ENCODE peak calls at places on chromosomes 5 and 9, in nine cellular contexts. O is uterus, L is HCT116, W is vagina, M is stomach, Q is IMR-90, G is heart left ventricle, C is Peyer's patch, K is breast epithelium. D is an unnamed sample. For H3K27me3, the result is how much of the 10 kb centered on the place peaks cover.

GRCh38 chr5:116881921-116882531 is 307.4 kb upstream of the SEMA6A start:
- DNase-seq in W (no peak), O (no peak), L (no peak), M (no peak), Q (no peak), K (no peak), C (no peak), G (no peak), D (peak)

GRCh38 chr5:169637085-169637855 is at the start of gene DOCK2:
- DNase-seq in Q (no peak), W (no peak), K (no peak), L (no peak), G (peak), C (peak), O (no peak), M (peak), D (no peak)

GRCh38 chr9:69453746-69454145 is 128.7 kb downstream of the ENTREP1 start:
- DNase-seq in O (no peak), M (no peak), G (no peak), Q (no peak), W (no peak), C (no peak), L (no peak), K (no peak), D (no peak)

GRCh38 chr5:64635056-64635686 is 55.1 kb upstream of the SHISAL2B start:
- DNase-seq in W (no peak), G (no peak), L (peak), C (no peak), K (no peak), Q (peak), M (no peak), O (no peak), D (no peak)

GRCh38 chr5:54658014-54658413 is 140.5 kb downstream of the SNX18 start:
- DNase-seq in Q (peak), G (peak), O (no peak), K (no peak), L (no peak), M (no peak), C (no peak), W (no peak), D (peak)

GRCh38 chr5:144368556-144368955 is 197.9 kb downstream of the KCTD16 start:
- DNase-seq in M (no peak), Q (peak), C (no peak), O (no peak), W (no peak), L (no peak), K (no peak), G (no peak), D (no peak)

GRCh38 chr9:6620796-6621195 is 24.7 kb downstream of the GLDC start:
- DNase-seq in G (no peak), C (no peak), L (no peak), O (no peak), M (no peak), K (no peak), Q (no peak), W (no peak), D (no peak)

GRCh38 chr5:89292461-89292860 is 409.5 kb upstream of the MEF2C start:
- DNase-seq in M (no peak), C (no peak), W (no peak), Q (no peak), O (no peak), K (no peak), G (no peak), L (no peak), D (no peak)

GRCh38 chr5:6634327-6634713 is 1.1 kb downstream of the SRD5A1 start:
- DNase-seq in K (no peak), C (no peak), O (no peak), M (no peak), W (no peak), L (no peak), G (no peak), Q (no peak), D (no peak)

DNA sequence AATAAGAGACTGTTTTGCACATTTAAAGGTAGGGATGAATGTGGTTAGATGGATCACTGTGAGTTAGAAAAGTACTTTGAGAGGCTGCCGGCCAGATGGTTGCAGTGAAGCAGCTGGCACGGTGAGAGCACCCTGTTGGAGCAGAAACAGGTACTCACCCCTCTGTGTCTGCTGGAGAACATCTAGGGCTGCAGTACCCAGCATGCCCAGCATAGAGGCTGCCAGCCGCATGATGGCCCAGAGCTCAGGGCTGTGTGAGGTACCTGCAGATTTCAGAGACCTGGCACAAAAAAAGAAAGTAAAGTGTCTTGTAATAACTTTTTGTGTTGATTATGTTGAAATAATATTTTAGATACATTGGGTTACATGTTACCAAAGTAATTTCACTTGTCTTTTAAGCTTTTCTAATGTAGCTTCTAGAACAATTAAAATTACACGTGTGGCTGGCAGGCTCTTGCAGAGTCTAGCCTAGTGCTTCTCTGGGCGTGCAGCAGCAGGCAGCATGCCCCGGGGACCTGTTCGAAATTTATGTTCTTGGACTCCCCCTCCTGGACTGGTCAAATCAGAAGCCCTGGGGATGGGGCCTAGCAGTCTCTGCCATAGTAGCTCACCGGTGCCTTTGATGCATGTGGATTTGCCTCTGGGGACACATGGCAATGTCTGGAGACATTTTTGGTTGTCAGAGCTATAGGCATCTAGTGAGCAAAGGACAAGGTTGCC is 11.1 kb downstream of the WDR5 start:
- DNase-seq in C (no peak), K (no peak), Q (no peak), G (no peak), W (no peak), O (no peak), L (no peak), M (no peak), D (no peak)
- TF ChIP-seq CTCF in C (no peak), K (no peak), Q (no peak), G (no peak), W (no peak), O (no peak), L (no peak), M (no peak), D (no peak)

GRCh38 chr9:128416014-128416413 is 4.6 kb upstream of the CERCAM start:
- DNase-seq in G (no peak), M (no peak), C (no peak), L (no peak), O (no peak), W (no peak), Q (no peak), K (no peak), D (peak)

GRCh38 chr9:128414461-128414860 is 6.2 kb upstream of the CERCAM start:
- DNase-seq in C (no peak), L (no peak), M (no peak), O (no peak), G (no peak), Q (no peak), W (no peak), K (no peak), D (no peak)

GRCh38 chr9:128412120-128412790 is 8.4 kb upstream of the CERCAM start:
- DNase-seq in O (no peak), L (no peak), M (peak), K (no peak), G (peak), Q (peak), W (no peak), C (peak), D (peak)

GRCh38 chr9:128416432-128417019 is 4.1 kb upstream of the CERCAM start:
- DNase-seq in W (no peak), G (no peak), C (no peak), M (no peak), O (no peak), L (no peak), K (no peak), Q (no peak), D (no peak)

GRCh38 chr9:128415222-128415621 is 5.4 kb upstream of the CERCAM start:
- DNase-seq in C (no peak), Q (no peak), W (no peak), G (no peak), K (no peak), M (no peak), O (no peak), L (no peak), D (no peak)
- H3K27me3 ChIP-seq in C (under half), Q (under half), W (under half), G (under half), K (under half), M (half or more), O (under half), L (under half), D (under half)

DNA sequence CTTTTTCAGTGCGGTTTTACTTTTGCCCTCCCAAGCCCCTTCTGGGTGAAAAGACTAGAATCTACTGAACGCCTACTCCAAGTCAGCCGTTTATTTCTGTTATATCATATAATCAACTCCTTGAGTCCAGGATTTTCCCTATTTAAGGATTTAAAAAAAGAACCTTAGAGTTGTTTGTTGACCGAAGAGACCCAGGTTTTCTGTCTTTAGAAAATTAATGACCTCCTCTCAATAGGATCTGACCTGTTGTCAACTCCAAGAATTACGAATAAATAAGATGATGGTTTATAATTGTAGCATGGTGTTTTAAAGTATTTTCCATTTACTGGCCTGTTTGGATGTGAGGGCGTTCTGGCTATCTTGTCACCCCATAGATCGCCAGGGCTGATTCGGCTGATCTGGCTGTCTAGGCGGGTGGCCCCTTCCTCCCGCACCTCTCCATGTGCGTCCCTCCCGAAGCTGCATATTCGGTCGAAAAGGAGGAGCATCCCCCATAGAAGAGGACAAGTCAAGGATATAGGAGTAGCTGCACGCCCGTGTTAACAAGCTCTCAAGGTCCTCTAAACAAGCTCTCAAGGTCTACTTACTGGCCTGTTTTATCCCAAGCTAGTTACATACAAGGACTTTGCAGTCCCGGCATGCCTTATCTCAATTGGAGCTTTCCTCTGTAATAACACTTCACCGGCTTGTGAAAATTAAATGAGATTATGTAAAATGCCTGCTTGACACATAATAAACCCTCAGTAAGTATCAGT is 1.1 kb upstream of the UBAP2 start:
- DNase-seq in M (peak), C (no peak), O (no peak), W (peak), L (no peak), G (no peak), K (no peak), Q (no peak), D (no peak)
- TF ChIP-seq POLR2A in M (no peak), C (no peak), O (no peak), W (no peak), L (no peak), G (no peak), K (no peak), Q (no peak), D (no peak)

GRCh38 chr9:100937377-100937776 is 91.2 kb upstream of the PLPPR1 start:
- DNase-seq in C (no peak), L (no peak), O (no peak), Q (no peak), M (no peak), G (no peak), W (no peak), K (no peak), D (no peak)
- TF ChIP-seq CTCF in C (no peak), L (no peak), O (no peak), Q (no peak), M (no peak), G (no peak), W (no peak), K (no peak), D (no peak)

GRCh38 chr9:93956183-93956784 is 1.1 kb upstream of the BARX1 start:
- DNase-seq in M (no peak), K (no peak), L (no peak), Q (no peak), C (no peak), G (no peak), W (no peak), O (no peak), D (no peak)
- H3K27me3 ChIP-seq in M (half or more), K (half or more), L (under half), Q (half or more), C (half or more), G (half or more), W (under half), O (half or more), D (half or more)

GRCh38 chr9:127122176-127123151 is at the start of gene ANGPTL2:
- DNase-seq in C (peak), Q (peak), O (peak), G (peak), L (no peak), K (peak), W (peak), M (peak), D (peak)
- TF ChIP-seq POLR2A in C (peak), Q (peak), O (peak), G (peak), L (no peak), K (peak), W (no peak), M (no peak), D (no peak)

DNA sequence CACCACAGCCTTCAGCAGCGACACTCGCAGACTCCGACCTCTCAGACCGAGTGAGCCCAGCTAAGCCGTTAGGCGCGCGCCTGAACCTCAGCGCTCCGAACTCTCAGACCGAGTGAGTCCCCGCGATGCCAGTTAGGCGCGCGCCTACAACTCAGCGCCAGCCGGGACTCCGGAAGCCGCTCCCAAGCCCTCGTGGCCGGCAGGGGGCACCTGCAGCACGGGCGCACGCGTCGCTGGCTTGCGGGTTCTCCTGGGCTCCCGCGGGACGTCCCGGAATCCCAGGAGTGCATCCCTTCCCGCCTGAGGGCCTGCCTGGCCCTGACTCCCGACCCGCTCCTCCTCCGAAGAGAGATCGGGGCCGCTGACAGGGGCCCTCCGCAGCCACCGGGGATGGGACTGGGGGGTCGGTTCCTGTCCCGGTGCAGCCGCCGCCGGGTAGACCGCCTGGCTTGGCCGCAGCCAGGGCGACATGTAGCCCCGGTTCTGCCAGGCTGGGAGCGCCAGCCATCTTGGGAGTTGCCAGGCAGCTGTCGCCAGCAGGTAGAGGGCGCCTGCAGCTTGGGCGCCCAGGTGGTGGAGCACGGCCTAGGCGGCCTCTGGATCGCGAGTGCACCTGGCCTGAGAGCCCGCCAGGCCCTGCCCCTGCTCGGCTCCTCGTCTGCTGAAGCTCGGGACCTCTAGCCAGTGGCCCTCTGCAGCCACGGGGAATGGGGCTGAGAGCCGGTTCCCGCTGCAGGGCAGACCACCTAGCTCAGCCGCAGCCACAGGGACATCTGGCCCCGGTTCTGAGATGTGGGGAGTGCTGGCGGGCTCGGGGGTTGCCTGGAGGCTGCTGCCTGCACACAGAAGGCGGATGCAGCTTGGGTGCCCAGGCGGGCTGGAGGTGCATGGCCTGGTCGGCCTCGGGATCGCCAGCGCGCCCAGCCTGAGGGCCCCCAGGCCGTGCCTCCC is at the start of gene ANKRD18A:
- DNase-seq in Q (peak), O (no peak), G (peak), M (peak), K (peak), C (no peak), L (peak), W (no peak), D (peak)
- TF ChIP-seq CTCF in Q (peak), O (peak), G (peak), M (no peak), K (no peak), C (peak), L (peak), W (no peak), D (peak)

DNA sequence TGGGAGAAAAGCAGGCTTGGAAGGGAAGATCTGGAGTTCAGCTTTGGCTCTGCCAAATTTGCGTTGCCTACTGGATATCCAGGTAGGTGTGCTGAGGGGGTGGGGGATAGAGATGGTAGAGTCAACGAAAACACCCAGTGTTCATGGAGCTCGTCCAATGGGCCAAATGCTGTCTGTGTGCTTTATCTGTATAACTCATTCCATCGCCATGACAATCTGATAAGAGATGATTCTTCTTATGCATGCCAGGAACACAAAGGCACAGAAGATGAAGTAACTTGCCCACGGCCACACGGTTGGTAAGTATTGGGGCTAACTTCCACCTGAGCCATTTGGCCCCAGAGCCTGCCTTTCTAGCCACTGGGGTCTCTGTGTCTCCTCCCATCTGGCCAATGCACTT is 53.2 kb downstream of the BOD1 start:
- DNase-seq in M (no peak), K (no peak), C (no peak), W (no peak), L (no peak), G (no peak), Q (peak), O (no peak), D (no peak)
- H3K27me3 ChIP-seq in M (under half), K (under half), C (under half), W (under half), L (under half), G (under half), Q (under half), O (under half), D (under half)

DNA sequence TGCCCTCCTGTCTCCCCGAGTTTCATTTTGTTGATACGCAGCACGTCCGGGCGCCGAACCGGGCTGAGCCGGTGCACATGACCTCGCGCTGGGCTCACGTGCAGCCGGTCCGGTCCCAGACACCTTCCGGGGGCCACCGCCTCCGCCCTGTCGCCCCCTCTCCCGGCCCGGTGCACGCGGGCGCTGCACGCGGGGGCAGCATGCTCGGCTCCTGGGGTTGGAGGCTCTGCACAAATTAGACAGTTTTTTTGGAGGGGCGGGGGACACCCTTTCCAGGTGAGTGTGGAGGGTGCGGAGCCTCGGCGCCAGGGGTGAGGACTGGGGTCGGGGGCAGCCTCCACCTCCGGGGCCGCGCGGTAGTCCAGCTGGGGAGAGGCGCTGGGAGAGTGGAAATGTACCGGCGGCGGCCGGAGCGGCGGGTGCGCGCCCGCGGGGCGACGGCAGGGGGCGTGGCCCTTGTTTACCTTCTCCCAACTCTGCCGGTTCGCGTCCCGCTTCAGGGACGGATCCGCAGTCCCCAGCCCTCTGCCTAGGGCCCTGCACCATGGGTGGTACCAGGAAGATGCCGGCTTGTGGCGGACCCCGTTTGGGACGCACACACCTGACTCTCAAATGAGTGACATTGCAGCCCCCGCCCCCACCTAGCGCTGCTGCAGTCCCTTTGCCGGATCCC is 1.1 kb downstream of the JADE2 start:
- DNase-seq in L (peak), K (peak), G (peak), O (peak), W (no peak), C (peak), M (peak), Q (no peak), D (peak)
- TF ChIP-seq POLR2A in L (no peak), K (no peak), G (peak), O (no peak), W (no peak), C (no peak), M (no peak), Q (peak), D (no peak)

DNA sequence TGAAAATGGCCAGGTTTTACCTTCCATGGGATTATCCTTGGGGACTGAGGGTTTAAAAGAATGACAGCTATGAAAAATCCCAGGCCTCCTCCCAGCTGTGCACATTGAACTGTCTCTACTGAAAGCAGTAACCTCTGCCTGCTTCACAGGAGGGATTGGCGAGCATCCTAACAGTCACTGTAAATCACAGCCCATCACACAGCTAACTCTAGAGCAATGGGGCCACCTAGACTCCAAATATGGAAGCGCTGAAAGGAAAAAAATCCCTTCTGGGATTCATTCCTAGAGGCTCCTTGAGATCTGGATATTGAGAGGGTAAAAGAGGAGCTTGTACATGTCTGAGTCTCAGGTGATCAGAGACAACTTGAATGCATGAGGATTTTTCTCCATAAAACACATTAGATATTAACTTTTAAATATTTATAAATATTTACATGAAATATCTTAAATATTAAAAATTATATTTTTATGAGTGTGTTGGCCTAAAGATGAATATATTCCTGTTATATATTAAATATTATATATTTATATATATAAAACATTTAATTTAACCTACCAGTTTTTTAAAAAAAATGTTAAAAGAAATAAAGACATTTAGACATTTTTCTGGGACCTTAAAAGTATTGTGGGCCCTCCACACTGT is 133.8 kb upstream of the SLC24A2 start:
- DNase-seq in O (peak), G (peak), K (no peak), L (peak), M (no peak), Q (peak), C (no peak), W (no peak), D (peak)
- TF ChIP-seq CTCF in O (peak), G (no peak), K (no peak), L (peak), M (no peak), Q (peak), C (no peak), W (no peak), D (peak)